ENCODE peak calls at places on chromosomes 5 and 9, in nine cellular contexts. M is IMR-90, E is adrenal gland, L is suprapubic skin, R is stomach, B is thyroid gland, T is right lobe of liver, J is upper lobe of left lung, X is sigmoid colon. O is an unnamed sample.

GRCh38 chr5:87829214-87829551 is 416.5 kb upstream of the CCNH start:
- DNase-seq in B (peak), R (peak), M (no peak), X (peak), J (peak), T (peak), L (no peak), E (peak), O (no peak)

GRCh38 chr5:107812570-107813141 is 141.9 kb upstream of the EFNA5 start:
- DNase-seq in R (no peak), M (peak), J (no peak), X (no peak), L (no peak), E (no peak), T (no peak), B (no peak), O (no peak)

GRCh38 chr5:34719029-34719428 is 62.9 kb downstream of the RAI14 start:
- DNase-seq in B (no peak), T (no peak), J (no peak), L (no peak), R (no peak), X (no peak), E (no peak), M (no peak), O (no peak)

GRCh38 chr5:144504929-144505578 is 334.4 kb downstream of the KCTD16 start:
- DNase-seq in M (no peak), L (no peak), E (no peak), X (no peak), B (no peak), T (no peak), R (no peak), J (no peak), O (no peak)

GRCh38 chr5:67807116-67807888 is 408.3 kb upstream of the PIK3R1 start:
- DNase-seq in M (no peak), J (no peak), E (no peak), X (no peak), B (no peak), T (no peak), L (no peak), R (no peak), O (no peak)

GRCh38 chr9:31393240-31393639 is 991.2 kb upstream of the ACO1 start:
- DNase-seq in M (no peak), X (no peak), R (no peak), T (no peak), E (no peak), B (no peak), J (no peak), L (no peak), O (no peak)

GRCh38 chr5:38640012-38640395 is 83.6 kb upstream of the LIFR start:
- DNase-seq in R (no peak), M (peak), B (no peak), X (no peak), J (no peak), L (no peak), T (no peak), E (no peak), O (no peak)

GRCh38 chr5:138054863-138055558 is 22.1 kb upstream of the FAM13B start:
- DNase-seq in X (no peak), E (no peak), T (no peak), B (no peak), J (no peak), R (no peak), L (no peak), M (no peak), O (no peak)

GRCh38 chr5:176353533-176353932 is 8.0 kb downstream of the KIAA1191 start:
- DNase-seq in J (no peak), M (no peak), X (no peak), B (no peak), R (no peak), L (no peak), T (no peak), E (no peak), O (no peak)

GRCh38 chr9:120413121-120414048 is 166.6 kb downstream of the CDK5RAP2 start:
- DNase-seq in J (no peak), E (no peak), R (no peak), M (no peak), X (no peak), L (no peak), T (no peak), B (no peak), O (no peak)

GRCh38 chr9:92393686-92394085 is 10.7 kb downstream of the OGN start:
- DNase-seq in M (no peak), R (no peak), X (no peak), J (no peak), E (no peak), T (no peak), L (no peak), B (no peak), O (no peak)

GRCh38 chr5:176675676-176676360 is 28.5 kb downstream of the TSPAN17 start:
- DNase-seq in T (peak), E (no peak), R (no peak), X (no peak), J (no peak), M (no peak), L (no peak), B (no peak), O (no peak)

GRCh38 chr5:138349842-138350635 is 2.4 kb upstream of the KDM3B start:
- DNase-seq in B (no peak), L (no peak), M (peak), E (no peak), J (no peak), R (no peak), X (no peak), T (no peak), O (no peak)

GRCh38 chr5:137632716-137633115 is 103.2 kb downstream of the KLHL3 start:
- DNase-seq in L (no peak), R (no peak), E (no peak), J (no peak), B (no peak), X (no peak), T (no peak), M (peak), O (no peak)

GRCh38 chr5:174292348-174292747 is 246.8 kb downstream of the NSG2 start:
- DNase-seq in L (no peak), T (no peak), E (no peak), R (no peak), M (no peak), X (no peak), J (no peak), B (no peak), O (no peak)

GRCh38 chr9:36925033-36925432 is 109.0 kb downstream of the PAX5 start:
- DNase-seq in M (no peak), B (no peak), E (no peak), T (no peak), J (no peak), L (no peak), X (peak), R (no peak), O (no peak)

GRCh38 chr5:5244581-5244980 is 104.5 kb downstream of the ADAMTS16 start:
- DNase-seq in R (no peak), M (no peak), L (no peak), J (no peak), E (no peak), X (no peak), T (no peak), B (no peak), O (no peak)

GRCh38 chr5:157563373-157564148 is 12.0 kb downstream of the ADAM19 start:
- DNase-seq in R (no peak), M (peak), T (peak), J (no peak), B (no peak), E (peak), L (no peak), X (no peak), O (no peak)

GRCh38 chr5:151053796-151054490 is 26.9 kb downstream of the TNIP1 start:
- DNase-seq in J (no peak), B (no peak), M (no peak), E (no peak), X (no peak), T (no peak), R (no peak), L (no peak), O (no peak)

GRCh38 chr9:9961487-9961886 is 651.3 kb downstream of the PTPRD start:
- DNase-seq in E (no peak), M (no peak), B (no peak), R (no peak), T (no peak), L (no peak), X (no peak), J (no peak), O (no peak)

GRCh38 chr5:154355141-154355611 is 90.6 kb upstream of the SAP30L start:
- DNase-seq in L (no peak), T (no peak), B (no peak), R (no peak), E (no peak), M (no peak), J (no peak), X (peak), O (peak)

GRCh38 chr5:167143726-167144125 is 1147.7 kb upstream of the WWC1 start:
- DNase-seq in E (no peak), L (no peak), X (no peak), R (no peak), J (no peak), M (no peak), B (no peak), T (no peak), O (no peak)

GRCh38 chr5:7844901-7845300 is 6.0 kb downstream of the CFAP90 start:
- DNase-seq in M (no peak), R (no peak), L (no peak), E (no peak), X (no peak), T (no peak), B (no peak), J (no peak), O (no peak)

GRCh38 chr5:176415240-176416122 is 858 bp downstream of the CLTB start:
- DNase-seq in J (peak), E (peak), T (no peak), R (peak), M (peak), L (peak), X (peak), B (peak), O (peak)

GRCh38 chr5:64973226-64973625 is 204.5 kb downstream of the CWC27 start:
- DNase-seq in M (no peak), T (no peak), B (no peak), L (no peak), J (no peak), R (no peak), E (no peak), X (no peak), O (no peak)

GRCh38 chr5:956941-957729 is 51.5 kb upstream of the NKD2 start:
- DNase-seq in B (no peak), T (no peak), E (no peak), M (peak), X (no peak), J (no peak), R (no peak), L (no peak), O (no peak)

GRCh38 chr9:87065981-87066380 is 118.7 kb upstream of the GAS1 start:
- DNase-seq in R (no peak), E (no peak), L (no peak), M (no peak), T (no peak), X (no peak), J (no peak), B (no peak), O (no peak)

GRCh38 chr5:1468247-1468612 is 23.0 kb upstream of the SLC6A3 start:
- DNase-seq in T (peak), X (no peak), B (peak), R (no peak), L (no peak), E (no peak), J (peak), M (no peak), O (peak)

GRCh38 chr9:9299134-9299533 is 1313.7 kb downstream of the PTPRD start:
- DNase-seq in L (no peak), X (no peak), M (no peak), J (no peak), B (no peak), T (no peak), R (no peak), E (no peak), O (no peak)

GRCh38 chr5:32508806-32509805 is 64.6 kb upstream of the ZFR start:
- DNase-seq in R (no peak), X (no peak), J (peak), L (no peak), B (no peak), T (no peak), M (no peak), E (no peak), O (no peak)

GRCh38 chr5:43556857-43557593 is at the start of gene PAIP1:
- DNase-seq in B (peak), M (peak), R (peak), J (peak), L (peak), X (peak), E (no peak), T (peak), O (peak)
- TF ChIP-seq POLR2A in B (peak), M (peak), R (no peak), J (peak), L (no peak), X (peak), E (peak), T (peak), O (no peak)

DNA sequence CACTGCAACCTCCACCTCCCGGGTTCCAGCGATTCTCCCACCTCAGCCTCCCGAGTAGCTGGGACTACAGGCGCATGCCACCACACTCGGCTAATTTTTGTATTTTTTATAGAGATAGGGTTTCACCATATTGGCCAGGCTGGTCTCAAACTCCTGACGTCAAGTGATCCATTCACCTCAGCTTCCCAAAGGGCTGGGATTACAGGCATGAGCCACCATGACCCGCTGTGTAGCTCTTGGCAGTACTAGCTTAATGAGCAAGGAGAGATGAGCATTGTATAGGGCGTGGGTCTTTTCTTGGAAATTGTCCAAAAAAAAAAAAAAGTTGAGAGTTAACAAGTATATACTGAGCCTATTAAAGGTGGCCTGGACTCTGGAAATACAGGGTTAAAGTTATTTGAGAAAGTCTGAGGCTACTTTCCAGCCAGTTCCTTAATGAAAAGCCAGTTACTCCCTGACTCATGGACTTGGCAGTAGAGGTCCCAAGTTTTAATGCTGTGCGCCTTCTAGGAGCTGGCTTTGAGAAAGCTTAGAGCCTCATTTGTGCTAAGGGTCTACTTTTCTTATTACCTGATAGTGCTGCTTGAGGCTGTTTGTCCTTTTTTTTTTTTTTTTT is 4.2 kb upstream of the FGF18 start:
- DNase-seq in R (no peak), J (no peak), B (no peak), X (no peak), T (no peak), M (peak), L (peak), E (no peak), O (peak)
- TF ChIP-seq POLR2A in R (no peak), J (no peak), B (no peak), X (no peak), T (no peak), M (no peak), L (no peak), E (no peak), O (no peak)

GRCh38 chr5:56078271-56078670 is 83.5 kb upstream of the IL6ST start:
- DNase-seq in L (no peak), X (no peak), R (no peak), B (no peak), T (no peak), E (no peak), J (no peak), M (no peak), O (no peak)
- TF ChIP-seq POLR2A in L (no peak), X (no peak), R (no peak), B (no peak), T (no peak), E (no peak), J (no peak), M (no peak), O (no peak)

GRCh38 chr5:163460562-163461176 is at the start of gene HMMR:
- DNase-seq in L (no peak), E (no peak), R (no peak), T (no peak), X (no peak), B (peak), M (peak), J (no peak), O (no peak)
- TF ChIP-seq POLR2A in L (no peak), E (no peak), R (no peak), T (no peak), X (no peak), B (no peak), M (no peak), J (no peak), O (no peak)

DNA sequence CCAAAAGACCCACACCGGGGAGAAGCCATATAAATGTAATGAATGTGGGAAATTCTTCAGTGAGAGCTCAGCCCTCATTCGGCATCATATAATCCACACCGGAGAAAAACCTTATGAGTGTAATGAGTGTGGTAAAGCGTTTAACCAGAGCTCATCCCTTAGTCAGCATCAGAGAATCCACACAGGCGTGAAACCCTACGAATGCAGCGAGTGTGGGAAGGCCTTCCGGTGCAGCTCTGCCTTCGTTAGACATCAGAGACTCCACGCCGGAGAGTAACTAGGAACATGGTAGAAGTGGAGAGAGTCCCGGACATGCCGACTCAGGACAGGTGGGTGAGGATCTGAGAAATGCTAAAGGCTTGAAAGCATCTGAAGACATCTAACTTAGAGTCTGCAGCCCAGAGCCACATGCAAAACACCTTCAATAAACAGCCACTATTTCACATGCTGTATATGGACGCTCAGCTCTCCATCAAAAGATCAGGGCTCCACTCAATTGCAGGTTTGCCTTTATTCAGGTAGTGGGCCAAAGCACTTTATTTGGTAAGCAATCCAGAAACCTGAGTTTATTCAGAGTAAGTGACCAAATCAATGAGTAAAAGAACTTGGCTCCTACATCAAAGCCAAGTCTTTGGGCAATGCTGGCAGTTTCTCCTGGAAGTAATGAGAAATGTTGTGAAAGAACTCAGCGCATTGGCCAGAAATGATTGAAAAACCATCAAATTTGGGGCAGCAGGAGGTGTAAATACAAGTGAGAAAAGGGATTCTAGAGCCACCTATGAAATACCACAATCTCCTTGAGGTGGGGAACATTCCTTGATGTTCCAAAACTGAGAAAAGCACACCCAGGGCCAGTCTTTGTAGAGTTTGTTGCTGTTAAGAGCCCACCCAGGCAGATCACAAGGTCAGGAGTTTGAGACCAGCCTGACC is 6.0 kb downstream of the RPL12 start:
- DNase-seq in R (no peak), J (no peak), B (peak), M (peak), T (no peak), E (peak), L (no peak), X (no peak), O (no peak)
- TF ChIP-seq POLR2A in R (no peak), J (no peak), B (no peak), M (peak), T (no peak), E (no peak), L (no peak), X (no peak), O (no peak)

GRCh38 chr5:104081232-104081631 is 518.6 kb upstream of the NUDT12 start:
- DNase-seq in J (no peak), E (no peak), L (no peak), B (no peak), R (no peak), T (no peak), M (no peak), X (no peak), O (no peak)
- TF ChIP-seq POLR2A in J (no peak), E (no peak), L (no peak), B (no peak), R (no peak), T (no peak), M (no peak), X (no peak), O (no peak)

DNA sequence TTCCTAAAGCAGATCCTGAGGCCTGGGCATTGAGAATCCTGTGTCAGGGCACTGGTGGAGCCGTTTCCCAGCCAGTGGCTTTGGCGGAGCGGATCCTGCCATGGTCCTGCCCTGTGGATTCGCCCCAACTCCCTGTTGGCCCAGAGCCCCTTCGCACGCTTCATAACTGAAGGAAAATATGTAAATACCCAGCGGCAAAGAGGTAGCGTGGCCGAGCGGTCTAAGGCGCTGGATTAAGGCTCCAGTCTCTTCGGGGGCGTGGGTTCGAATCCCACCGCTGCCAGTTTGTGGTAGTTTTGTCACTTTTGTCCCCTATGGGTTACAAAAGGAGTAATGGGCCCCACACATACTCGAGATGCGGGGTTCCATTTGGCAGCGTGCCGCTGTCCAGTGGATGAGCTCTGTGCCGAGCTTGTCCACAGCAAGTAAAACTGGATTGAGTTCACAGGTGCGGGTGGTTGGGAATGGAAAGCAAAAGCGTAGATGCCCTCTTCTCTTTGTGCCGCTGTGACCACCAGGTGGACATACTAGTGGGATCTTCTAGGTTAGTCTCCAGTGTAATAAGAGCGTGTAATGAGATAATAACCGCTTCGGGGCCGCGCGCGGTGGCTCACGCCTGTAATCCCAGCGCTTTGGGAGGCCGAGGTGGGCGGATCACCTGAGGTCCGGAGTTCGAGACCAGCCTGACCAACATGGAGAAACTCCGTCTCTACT is 17.3 kb downstream of the TRIM7 start:
- DNase-seq in T (no peak), E (peak), M (peak), J (peak), X (peak), B (peak), L (peak), R (peak), O (peak)
- TF ChIP-seq POLR2A in T (no peak), E (no peak), M (no peak), J (no peak), X (no peak), B (no peak), L (no peak), R (no peak), O (no peak)

DNA sequence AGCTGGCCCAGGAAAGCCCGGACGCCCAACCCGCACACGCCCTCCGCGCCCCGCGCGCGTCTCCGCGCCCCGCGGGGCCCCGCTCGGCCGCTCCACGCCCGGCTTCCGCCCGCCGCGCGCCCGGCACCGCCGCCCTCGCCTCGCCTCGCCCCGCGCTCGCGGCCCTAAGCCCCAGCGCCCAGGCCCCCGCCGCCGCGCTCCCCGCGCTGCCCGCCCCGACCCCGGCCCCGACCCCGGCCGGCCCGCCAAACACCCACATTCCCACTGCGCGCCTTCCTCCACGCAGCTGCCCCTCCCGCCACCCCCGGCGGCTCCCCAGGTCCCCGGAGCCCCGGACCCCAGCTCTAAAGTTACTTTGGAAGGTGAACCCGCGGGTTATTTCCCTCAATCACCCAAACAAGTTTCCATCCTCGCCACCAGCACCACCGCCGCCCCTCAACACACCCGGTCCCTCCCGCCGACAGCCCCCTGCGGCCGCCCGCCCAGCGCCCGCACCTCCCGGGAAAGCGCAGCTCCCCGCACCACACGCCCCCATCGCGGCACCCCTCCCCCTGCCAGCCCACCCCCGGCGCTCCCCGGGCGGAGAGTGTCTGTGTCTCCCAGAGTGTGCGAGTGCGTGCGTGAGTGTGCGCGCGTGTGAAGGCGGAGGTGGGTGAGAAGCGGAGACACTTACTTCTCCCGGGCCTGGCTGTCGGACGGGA is 439 bp downstream of the SSBP2 start:
- DNase-seq in J (no peak), M (no peak), B (no peak), R (peak), T (no peak), E (no peak), L (no peak), X (no peak), O (peak)
- TF ChIP-seq POLR2A in J (no peak), M (peak), B (no peak), R (no peak), T (peak), E (peak), L (no peak), X (peak), O (no peak)

O was measured in lower leg skin.